ENCODE peak calls at places on chromosomes 7 and 10, in five cellular contexts. C, V, P, T and A are unnamed samples.

GRCh38 chr7:26291699-26292538 is at the start of gene SNX10:
- DNase-seq in C (peak), V (no peak), P (peak), T (peak), A (no peak)

GRCh38 chr7:22591271-22591670 is 91.3 kb upstream of the STEAP1B start:
- DNase-seq in C (no peak), V (no peak), P (no peak), T (no peak), A (no peak)

GRCh38 chr10:115996031-115996430 is 277.0 kb downstream of the GFRA1 start:
- DNase-seq in C (no peak), V (no peak), P (no peak), T (no peak), A (no peak)

GRCh38 chr10:4541292-4541691 is 284.7 kb upstream of the AKR1E2 start:
- DNase-seq in C (peak), V (peak), P (no peak), T (no peak), A (no peak)

GRCh38 chr10:110274629-110275028 is 30.1 kb downstream of the SMNDC1 start:
- DNase-seq in C (no peak), V (no peak), P (no peak), T (no peak), A (no peak)

GRCh38 chr7:120733835-120734234 is 124.1 kb downstream of the TSPAN12 start:
- DNase-seq in C (no peak), V (no peak), P (no peak), T (no peak), A (no peak)

GRCh38 chr7:102450242-102450641 is 14.4 kb downstream of the ALKBH4 start:
- DNase-seq in C (no peak), V (no peak), P (no peak), T (no peak), A (no peak)

GRCh38 chr7:142196066-142196840 is 61.6 kb downstream of the PRSS58 start:
- DNase-seq in C (no peak), V (no peak), P (no peak), T (no peak), A (no peak)

GRCh38 chr7:35261476-35262285 is 7.8 kb upstream of the TBX20 start:
- DNase-seq in C (no peak), V (no peak), P (no peak), T (no peak), A (no peak)

GRCh38 chr10:116659049-116659670 is 38.4 kb downstream of the PNLIPRP2 start:
- DNase-seq in C (no peak), V (no peak), P (no peak), T (no peak), A (no peak)

GRCh38 chr10:30893208-30893607 is 138.5 kb downstream of the ZNF438 start:
- DNase-seq in C (no peak), V (no peak), P (no peak), T (no peak), A (no peak)

GRCh38 chr10:103166527-103166926 is 26.5 kb downstream of the NT5C2 start:
- DNase-seq in C (no peak), V (no peak), P (no peak), T (no peak), A (no peak)

GRCh38 chr10:103171278-103171677 is 21.8 kb downstream of the NT5C2 start:
- DNase-seq in C (no peak), V (no peak), P (no peak), T (no peak), A (no peak)

GRCh38 chr10:103168436-103168835 is 24.6 kb downstream of the NT5C2 start:
- DNase-seq in C (no peak), V (no peak), P (no peak), T (no peak), A (no peak)
- H3K27ac ChIP-seq in C (no peak), V (no peak), P (no peak), T (no peak), A (no peak)

GRCh38 chr10:78937800-78938694 is 130.7 kb upstream of the ZMIZ1 start:
- DNase-seq in C (no peak), V (no peak), P (peak), T (no peak), A (no peak)
- TF ChIP-seq POLR2AphosphoS5 in C (no peak), V (no peak), P (no peak), T (no peak), A (no peak)

GRCh38 chr7:40717242-40717641 is 582.4 kb downstream of the SUGCT start:
- DNase-seq in C (peak), V (no peak), P (peak), T (no peak), A (peak)
- H3K27ac ChIP-seq in C (peak), V (no peak), P (no peak), T (no peak), A (no peak)

GRCh38 chr7:38292442-38292841 is 19.0 kb upstream of the TARP start:
- DNase-seq in C (no peak), V (no peak), P (no peak), T (no peak), A (no peak)
- TF ChIP-seq POLR2AphosphoS5 in C (no peak), V (no peak), P (no peak), T (no peak), A (no peak)

GRCh38 chr7:18574235-18574540 is 78.6 kb downstream of the HDAC9 start:
- DNase-seq in C (no peak), V (no peak), P (no peak), T (no peak), A (no peak)

GRCh38 chr7:18572885-18573284 is 77.3 kb downstream of the HDAC9 start:
- DNase-seq in C (no peak), V (no peak), P (no peak), T (no peak), A (no peak)

GRCh38 chr7:18575989-18576572 is 80.5 kb downstream of the HDAC9 start:
- DNase-seq in C (no peak), V (no peak), P (no peak), T (no peak), A (no peak)

GRCh38 chr7:18573410-18574234 is 78.1 kb downstream of the HDAC9 start:
- DNase-seq in C (no peak), V (no peak), P (no peak), T (no peak), A (no peak)

DNA sequence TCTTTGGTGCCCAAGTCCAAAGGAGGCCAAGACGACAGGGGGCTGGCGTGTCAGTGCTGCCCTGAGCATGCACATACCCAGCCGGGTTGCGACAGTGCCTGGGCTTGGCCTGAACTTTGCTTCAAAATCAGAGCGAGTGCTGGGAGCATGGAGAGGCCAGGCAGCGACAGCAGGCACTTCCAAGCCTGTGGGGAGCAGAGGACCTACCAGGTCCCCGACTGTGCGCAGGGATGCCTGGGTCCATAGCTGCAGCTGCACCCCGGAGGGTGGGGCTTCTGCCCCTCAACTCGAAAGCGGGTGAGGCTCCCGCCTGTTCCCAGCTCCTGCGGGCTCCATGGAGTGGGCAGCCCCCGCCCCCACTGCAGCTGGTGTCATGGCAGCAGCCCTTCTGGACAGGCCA is 79.1 kb downstream of the HDAC9 start:
- DNase-seq in C (no peak), V (no peak), P (no peak), T (no peak), A (no peak)
- H3K27ac ChIP-seq in C (no peak), V (no peak), P (no peak), T (no peak), A (no peak)

GRCh38 chr10:122464158-122464510 is 2.8 kb downstream of the HTRA1 start:
- DNase-seq in C (no peak), V (no peak), P (no peak), T (no peak), A (no peak)
- TF ChIP-seq POLR2AphosphoS5 in C (no peak), V (no peak), P (no peak), T (no peak), A (no peak)